ENCODE peak calls at places on chromosomes 11 and 22, in seven cellular contexts. N, B, Y, H, P, M and U are unnamed samples.
A peak's percentile ranks its signal among the peaks of the same experiment; 100 is the strongest.

GRCh38 chr22:18935889-18936529 is at the start of gene PRODH:
- DNase-seq in N (no peak), B (no peak), Y (no peak), H (no peak), P (no peak), M (no peak), U (no peak)

GRCh38 chr22:35506259-35506570 is 34.4 kb upstream of the RASD2 start:
- DNase-seq in N (no peak), B (peak; percentile 62), Y (no peak), H (no peak), P (peak; percentile 83), M (no peak), U (no peak)

GRCh38 chr11:17221968-17222367 is 14.2 kb upstream of the PIK3C2A start:
- DNase-seq in N (no peak), B (peak; percentile 66), Y (no peak), H (peak; percentile 6), P (no peak), M (peak; percentile 69), U (no peak)

GRCh38 chr11:16512842-16513241 is 156.5 kb upstream of the SOX6 start:
- DNase-seq in N (no peak), B (peak; percentile 31), Y (no peak), H (no peak), P (no peak), M (no peak), U (no peak)

GRCh38 chr11:74138572-74138971 is 32.2 kb downstream of the C2CD3 start:
- DNase-seq in N (no peak), B (peak; percentile 99), Y (no peak), H (peak; percentile 83), P (peak; percentile 89), M (peak; percentile 62), U (peak; percentile 6)

GRCh38 chr11:106608677-106609076 is 409.6 kb downstream of the GUCY1A2 start:
- DNase-seq in N (no peak), B (peak; percentile 69), Y (no peak), H (no peak), P (peak; percentile 33), M (no peak), U (no peak)

GRCh38 chr11:61707574-61707973 is 27.4 kb downstream of the DAGLA start:
- DNase-seq in N (no peak), B (no peak), Y (no peak), H (no peak), P (no peak), M (no peak), U (no peak)

GRCh38 chr11:46390331-46391171 is 1.0 kb downstream of the CHRM4 start:
- DNase-seq in N (peak; percentile 45), B (no peak), Y (peak; percentile 77), H (no peak), P (peak; percentile 18), M (no peak), U (no peak)

GRCh38 chr11:34558211-34558610 is 44.6 kb upstream of the ELF5 start:
- DNase-seq in N (no peak), B (no peak), Y (no peak), H (no peak), P (no peak), M (no peak), U (no peak)

GRCh38 chr11:94199367-94200130 is 70.9 kb downstream of the PANX1 start:
- DNase-seq in N (no peak), B (peak; percentile 29), Y (no peak), H (no peak), P (no peak), M (no peak), U (no peak)

GRCh38 chr11:73528420-73528819 is 69.5 kb downstream of the FAM168A start:
- DNase-seq in N (no peak), B (no peak), Y (no peak), H (no peak), P (peak; percentile 52), M (no peak), U (no peak)

GRCh38 chr11:124895471-124895971 is 2.1 kb downstream of the ROBO4 start:
- DNase-seq in N (peak; percentile 27), B (no peak), Y (peak; percentile 41), H (no peak), P (no peak), M (no peak), U (no peak)

GRCh38 chr11:100543386-100543785 is 143.7 kb upstream of the ARHGAP42 start:
- DNase-seq in N (no peak), B (no peak), Y (no peak), H (no peak), P (no peak), M (no peak), U (no peak)

GRCh38 chr11:47057374-47057773 is 119.3 kb downstream of the ARFGAP2 start:
- DNase-seq in N (no peak), B (no peak), Y (no peak), H (peak; percentile 67), P (peak; percentile 46), M (no peak), U (no peak)

GRCh38 chr11:77560605-77561004 is 29.1 kb upstream of the AQP11 start:
- DNase-seq in N (no peak), B (peak; percentile 69), Y (no peak), H (peak; percentile 47), P (peak; percentile 20), M (peak; percentile 16), U (no peak)

GRCh38 chr11:29272019-29272654 is 744.7 kb downstream of the KCNA4 start:
- DNase-seq in N (no peak), B (peak; percentile 55), Y (no peak), H (peak; percentile 25), P (peak; percentile 58), M (no peak), U (no peak)

GRCh38 chr11:9815486-9816136 is 151.7 kb downstream of the SWAP70 start:
- DNase-seq in N (no peak), B (peak; percentile 87), Y (no peak), H (peak; percentile 44), P (peak; percentile 78), M (peak; percentile 56), U (no peak)

GRCh38 chr11:67314218-67314617 is 10.9 kb downstream of the SSH3 start:
- DNase-seq in N (no peak), B (no peak), Y (no peak), H (no peak), P (no peak), M (no peak), U (no peak)

GRCh38 chr11:280762-281485 is 2.7 kb downstream of the NLRP6 start:
- DNase-seq in N (no peak), B (no peak), Y (peak; percentile 48), H (no peak), P (no peak), M (no peak), U (no peak)

GRCh38 chr22:29079218-29079901 is 6.5 kb downstream of the KREMEN1 start:
- DNase-seq in N (no peak), B (no peak), Y (no peak), H (no peak), P (no peak), M (no peak), U (no peak)

GRCh38 chr11:34680918-34681554 is 60.1 kb downstream of the EHF start:
- DNase-seq in N (no peak), B (peak; percentile 78), Y (no peak), H (peak; percentile 61), P (peak; percentile 84), M (no peak), U (no peak)

GRCh38 chr11:120066738-120067303 is 71.1 kb downstream of the TRIM29 start:
- DNase-seq in N (no peak), B (no peak), Y (peak; percentile 34), H (no peak), P (no peak), M (no peak), U (no peak)

GRCh38 chr11:19842505-19842904 is 129.9 kb downstream of the NAV2 start:
- DNase-seq in N (no peak), B (no peak), Y (no peak), H (no peak), P (no peak), M (no peak), U (no peak)

GRCh38 chr11:92969293-92969633 is 188 bp upstream of the MTNR1B start:
- DNase-seq in N (no peak), B (no peak), Y (peak; percentile 60), H (no peak), P (no peak), M (no peak), U (no peak)

GRCh38 chr11:128615612-128616011 is 28.3 kb upstream of the ETS1 start:
- DNase-seq in N (no peak), B (no peak), Y (no peak), H (no peak), P (no peak), M (no peak), U (no peak)

GRCh38 chr22:42180349-42180842 is 49.8 kb upstream of the CYP2D6 start:
- DNase-seq in N (no peak), B (peak; percentile 34), Y (no peak), H (no peak), P (no peak), M (no peak), U (no peak)

GRCh38 chr22:46604306-46604690 is 15.9 kb upstream of the GRAMD4 start:
- DNase-seq in N (no peak), B (peak; percentile 12), Y (no peak), H (peak; percentile 82), P (peak; percentile 26), M (no peak), U (no peak)

DNA sequence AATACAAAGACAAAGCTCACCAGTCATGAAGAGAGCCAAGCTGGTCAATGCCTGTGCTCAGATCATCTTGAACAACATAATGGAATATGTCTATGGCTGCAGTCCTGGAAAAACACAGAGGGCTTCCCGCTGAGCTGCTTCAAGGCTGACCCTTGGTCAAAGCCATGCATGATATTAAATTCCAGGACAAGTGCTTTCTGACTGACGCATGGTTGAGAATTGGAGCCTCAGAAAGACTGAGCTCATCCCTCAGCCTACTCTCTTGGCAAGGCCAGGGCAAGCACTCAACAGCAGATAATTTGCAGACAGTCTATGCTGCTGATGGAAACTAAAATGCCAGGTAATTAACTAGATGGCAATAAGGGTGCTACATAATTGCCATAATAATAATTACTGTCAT is 89.2 kb downstream of the GALNT18 start:
- DNase-seq in N (no peak), B (peak; percentile 22), Y (no peak), H (no peak), P (no peak), M (no peak), U (no peak)
- H3K23ac ChIP-seq in N (no peak overlapping the region), B (no peak overlapping the region), Y (no peak overlapping the region), H (no peak overlapping the region), P (no peak overlapping the region), M (no peak overlapping the region), U (no peak overlapping the region)

GRCh38 chr22:32788884-32789624 is 12.5 kb upstream of the TIMP3 start:
- DNase-seq in N (no peak), B (peak; percentile 72), Y (no peak), H (peak; percentile 37), P (no peak), M (peak; percentile 51), U (no peak)
- H3K23ac ChIP-seq in N (no peak overlapping the region), B (peak overlapping the region; percentile 69), Y (no peak overlapping the region), H (no peak overlapping the region), P (no peak overlapping the region), M (no peak overlapping the region), U (peak overlapping the region; percentile 49)

GRCh38 chr11:80637011-80637410 is 1196.2 kb upstream of the TENM4 start:
- DNase-seq in N (no peak), B (no peak), Y (no peak), H (no peak), P (no peak), M (no peak), U (no peak)

GRCh38 chr11:80632691-80633090 is 1191.9 kb upstream of the TENM4 start:
- DNase-seq in N (no peak), B (no peak), Y (no peak), H (peak; percentile 67), P (no peak), M (no peak), U (no peak)

GRCh38 chr11:80638296-80638695 is 1197.5 kb upstream of the TENM4 start:
- DNase-seq in N (no peak), B (no peak), Y (no peak), H (no peak), P (no peak), M (peak; percentile 42), U (no peak)
- H3K23ac ChIP-seq in N (no peak overlapping the region), B (no peak overlapping the region), Y (no peak overlapping the region), H (no peak overlapping the region), P (no peak overlapping the region), M (no peak overlapping the region), U (no peak overlapping the region)

GRCh38 chr11:134433806-134434205 is 21.8 kb upstream of the B3GAT1 start:
- DNase-seq in N (no peak), B (no peak), Y (no peak), H (no peak), P (no peak), M (no peak), U (no peak)
- H3K23ac ChIP-seq in N (no peak overlapping the region), B (no peak overlapping the region), Y (no peak overlapping the region), H (no peak overlapping the region), P (no peak overlapping the region), M (no peak overlapping the region), U (no peak overlapping the region)